ENCODE peak calls at places on chromosomes 2 and 18, in five cellular contexts. A is activated T-cell treated with anti-CD3 and anti-CD28 coated beads, Interleukin-2, amount 50 U/mL, for 72 hours; S is uterus; G is HEK293T; Q is GM04504. M is an unnamed sample.
A peak's percentile ranks its signal among the peaks of the same experiment; 100 is the strongest.

GRCh38 chr18:35919179-35919578 is 53.3 kb upstream of the RMP24 start:
- DNase-seq in G (no peak), A (no peak), S (no peak), Q (no peak), M (no peak)

GRCh38 chr2:120736955-120737801 is 1.5 kb downstream of the GLI2 start:
- DNase-seq in Q (peak; percentile 64), G (peak; percentile 52), S (peak; percentile 72), A (no peak), M (peak; percentile 76)

GRCh38 chr2:235694721-235695601 is 201.1 kb downstream of the AGAP1 start:
- DNase-seq in G (no peak), S (no peak), Q (no peak), A (no peak), M (no peak)

GRCh38 chr2:191051825-191052778 is 38.1 kb upstream of the STAT1 start:
- DNase-seq in S (no peak), G (peak; percentile 39), A (peak; percentile 29), Q (no peak), M (peak; percentile 57)

GRCh38 chr2:105449083-105449482 is 50.2 kb upstream of the FHL2 start:
- DNase-seq in A (no peak), Q (no peak), G (no peak), S (no peak), M (no peak)

GRCh38 chr18:7637269-7637668 is 70.2 kb downstream of the PTPRM start:
- DNase-seq in A (no peak), S (no peak), Q (no peak), G (no peak), M (no peak)

GRCh38 chr2:166000401-166000800 is 46.8 kb upstream of the TTC21B start:
- DNase-seq in Q (no peak), A (no peak), G (no peak), S (no peak), M (no peak)

GRCh38 chr2:233139875-233140585 is 79.9 kb downstream of the INPP5D start:
- DNase-seq in Q (no peak), A (no peak), S (no peak), G (no peak), M (no peak)

GRCh38 chr18:44556296-44556695 is 124.4 kb upstream of the SETBP1 start:
- DNase-seq in G (no peak), A (no peak), Q (no peak), S (no peak), M (no peak)

GRCh38 chr2:219155054-219155644 is 5.5 kb downstream of the NHEJ1 start:
- DNase-seq in Q (no peak), S (no peak), G (peak; percentile 63), A (peak; percentile 53), M (peak; percentile 77)

GRCh38 chr2:203822240-203822639 is 45.3 kb upstream of the CTLA4 start:
- DNase-seq in S (no peak), Q (no peak), G (no peak), A (no peak), M (no peak)

GRCh38 chr2:240427729-240428128 is 7.7 kb upstream of the GPC1 start:
- DNase-seq in Q (no peak), G (no peak), A (peak; percentile 28), S (no peak), M (no peak)

GRCh38 chr18:213977-214376 is 53.9 kb downstream of the THOC1 start:
- DNase-seq in Q (no peak), G (no peak), A (no peak), S (no peak), M (no peak)

GRCh38 chr2:65913914-65914786 is 481.8 kb upstream of the SPRED2 start:
- DNase-seq in A (no peak), G (no peak), S (no peak), Q (no peak), M (no peak)

GRCh38 chr2:189217546-189217945 is 38.0 kb upstream of the COL5A2 start:
- DNase-seq in G (peak; percentile 9), A (no peak), Q (no peak), S (no peak), M (peak; percentile 94)

GRCh38 chr2:172131713-172132555 is 29.2 kb upstream of the DLX2 start:
- DNase-seq in Q (no peak), A (no peak), G (no peak), S (no peak), M (no peak)

GRCh38 chr2:121519153-121519552 is 11.5 kb upstream of the RNU4ATAC start:
- DNase-seq in G (no peak), S (no peak), Q (no peak), A (no peak), M (no peak)

GRCh38 chr2:28063492-28063962 is 173.0 kb downstream of the BABAM2 start:
- DNase-seq in S (no peak), A (no peak), Q (peak; percentile 53), G (no peak), M (no peak)

GRCh38 chr2:25368650-25369049 is 26.9 kb upstream of the DNMT3A start:
- DNase-seq in G (no peak), S (no peak), A (no peak), Q (no peak), M (no peak)

GRCh38 chr2:241490825-241491505 is 17.4 kb downstream of the STK25 start:
- DNase-seq in S (no peak), A (no peak), Q (no peak), G (no peak), M (no peak)

GRCh38 chr2:121080013-121080772 is 204.8 kb downstream of the TFCP2L1 start:
- DNase-seq in S (peak; percentile 66), G (peak; percentile 73), A (peak; percentile 44), Q (no peak), M (peak; percentile 49)

GRCh38 chr2:219500135-219500534 is 1.4 kb downstream of the GMPPA start:
- DNase-seq in Q (no peak), A (no peak), S (no peak), G (no peak), M (no peak)

GRCh38 chr2:33015421-33016142 is 68.8 kb downstream of the LTBP1 start:
- DNase-seq in S (no peak), Q (peak; percentile 75), G (no peak), A (no peak), M (peak; percentile 33)

GRCh38 chr2:157820202-157820601 is 55.9 kb downstream of the ACVR1 start:
- DNase-seq in A (no peak), G (no peak), Q (no peak), S (no peak), M (no peak)

M was measured in A172.